ENCODE peak calls at places on chromosomes 3 and 15, in six cellular contexts. Z is retinal pigment epithelial cell, G is cardiac muscle cell, Q is AG09309, K is astrocyte of the cerebellum, M is fibroblast of lung. I is an unnamed sample.

GRCh38 chr3:191529992-191530391 is 69.0 kb downstream of the PYDC2 start:
- DNase-seq in Z (no peak), G (no peak), Q (no peak), K (no peak), M (no peak), I (no peak)

GRCh38 chr3:30457081-30457480 is 149.3 kb upstream of the TGFBR2 start:
- DNase-seq in Z (no peak), G (no peak), Q (no peak), K (no peak), M (no peak), I (no peak)

GRCh38 chr3:139317660-139318430 is 26.0 kb upstream of the MRPS22 start:
- DNase-seq in Z (no peak), G (no peak), Q (no peak), K (no peak), M (no peak), I (no peak)

GRCh38 chr15:74613089-74613952 is 2.3 kb upstream of the CLK3 start:
- DNase-seq in Z (no peak), G (no peak), Q (no peak), K (no peak), M (no peak), I (no peak)

GRCh38 chr3:128698211-128699011 is 27.6 kb upstream of the RAB7A start:
- DNase-seq in Z (peak), G (peak), Q (no peak), K (no peak), M (no peak), I (no peak)

GRCh38 chr3:162677475-162677874 is 1180.9 kb downstream of the OTOL1 start:
- DNase-seq in Z (no peak), G (no peak), Q (no peak), K (no peak), M (no peak), I (no peak)

GRCh38 chr15:90810354-90810753 is 58.0 kb upstream of the FURIN start:
- DNase-seq in Z (no peak), G (no peak), Q (no peak), K (no peak), M (no peak), I (no peak)

GRCh38 chr3:50147861-50148260 is 7.3 kb upstream of the SEMA3F start:
- DNase-seq in Z (no peak), G (no peak), Q (no peak), K (no peak), M (no peak), I (no peak)

GRCh38 chr3:99808163-99808794 is 9.4 kb upstream of the CMSS1 start:
- DNase-seq in Z (peak), G (peak), Q (peak), K (peak), M (peak), I (no peak)

GRCh38 chr3:101038393-101038792 is 45.2 kb upstream of the ABI3BP start:
- DNase-seq in Z (no peak), G (no peak), Q (peak), K (no peak), M (peak), I (no peak)

GRCh38 chr3:172606021-172606420 is 82.8 kb upstream of the TNFSF10 start:
- DNase-seq in Z (no peak), G (no peak), Q (no peak), K (peak), M (no peak), I (peak)

GRCh38 chr3:128919988-128920387 is 40.6 kb downstream of the ACAD9 start:
- DNase-seq in Z (no peak), G (no peak), Q (no peak), K (no peak), M (no peak), I (no peak)

GRCh38 chr3:189786479-189787064 is 155.4 kb downstream of the TP63 start:
- DNase-seq in Z (no peak), G (no peak), Q (no peak), K (no peak), M (no peak), I (no peak)

GRCh38 chr3:197021231-197021630 is 8.4 kb downstream of the MELTF start:
- DNase-seq in Z (no peak), G (no peak), Q (no peak), K (no peak), M (no peak), I (no peak)

GRCh38 chr15:35466476-35466875 is 79.5 kb downstream of the DPH6 start:
- DNase-seq in Z (no peak), G (no peak), Q (no peak), K (no peak), M (peak), I (no peak)

GRCh38 chr15:67504796-67505195 is 16.1 kb upstream of the C15orf61 start:
- DNase-seq in Z (no peak), G (no peak), Q (peak), K (no peak), M (peak), I (no peak)

GRCh38 chr3:169923189-169923588 is 11.8 kb downstream of the SAMD7 start:
- DNase-seq in Z (peak), G (no peak), Q (no peak), K (no peak), M (peak), I (peak)

GRCh38 chr3:127477396-127477795 is 113.1 kb downstream of the TPRA1 start:
- DNase-seq in Z (no peak), G (no peak), Q (no peak), K (no peak), M (no peak), I (no peak)

GRCh38 chr3:108518895-108519294 is 8.5 kb upstream of the MYH15 start:
- DNase-seq in Z (no peak), G (no peak), Q (no peak), K (no peak), M (no peak), I (no peak)

GRCh38 chr3:195001961-195002861 is 268.7 kb downstream of the XXYLT1 start:
- DNase-seq in Z (peak), G (peak), Q (no peak), K (no peak), M (peak), I (no peak)

GRCh38 chr15:100570282-100570681 is 31.7 kb downstream of the LINS1 start:
- DNase-seq in Z (no peak), G (no peak), Q (no peak), K (no peak), M (no peak), I (no peak)

DNA sequence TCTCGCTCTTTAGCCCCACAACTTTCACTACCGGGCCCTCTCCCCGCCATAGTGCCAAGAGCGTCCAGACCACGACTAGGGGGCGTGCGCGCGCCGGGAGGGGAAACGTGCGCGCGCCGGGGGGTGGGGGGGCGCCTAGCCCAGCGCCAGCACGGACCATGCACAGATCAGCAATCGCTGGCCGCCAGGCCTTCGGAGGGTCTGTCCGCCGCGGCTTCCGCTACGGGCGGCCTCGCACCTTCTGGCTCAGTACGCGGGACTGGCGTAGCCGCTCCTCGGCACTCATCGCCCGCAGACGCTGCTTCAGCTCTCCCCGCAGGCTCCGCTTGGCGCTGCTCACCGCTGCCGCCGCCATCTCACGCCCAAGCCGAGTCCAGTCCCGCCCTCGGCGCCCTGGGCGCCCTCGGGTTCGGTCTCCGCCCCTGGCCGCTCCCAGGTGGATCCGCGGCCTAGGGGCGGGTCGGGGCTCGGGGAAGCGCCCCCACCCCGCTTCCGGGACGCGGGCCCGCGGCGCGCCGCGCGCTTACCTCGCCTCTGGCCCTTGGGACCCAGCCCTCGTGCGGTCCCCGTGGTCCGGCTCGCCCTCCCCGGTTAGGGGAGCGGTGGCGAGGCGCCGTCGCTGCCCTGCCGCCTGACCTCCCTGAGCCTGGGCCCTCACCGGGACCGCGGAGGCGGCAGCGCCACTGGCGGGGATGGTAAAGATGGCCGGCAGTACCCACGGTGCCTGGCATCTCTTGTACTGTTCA is at the start of gene MTHFS:
- DNase-seq in Z (peak), G (peak), Q (peak), K (no peak), M (peak), I (no peak)
- TF ChIP-seq CTCF in Z (peak), G (peak), Q (peak), K (peak), M (peak), I (peak)

DNA sequence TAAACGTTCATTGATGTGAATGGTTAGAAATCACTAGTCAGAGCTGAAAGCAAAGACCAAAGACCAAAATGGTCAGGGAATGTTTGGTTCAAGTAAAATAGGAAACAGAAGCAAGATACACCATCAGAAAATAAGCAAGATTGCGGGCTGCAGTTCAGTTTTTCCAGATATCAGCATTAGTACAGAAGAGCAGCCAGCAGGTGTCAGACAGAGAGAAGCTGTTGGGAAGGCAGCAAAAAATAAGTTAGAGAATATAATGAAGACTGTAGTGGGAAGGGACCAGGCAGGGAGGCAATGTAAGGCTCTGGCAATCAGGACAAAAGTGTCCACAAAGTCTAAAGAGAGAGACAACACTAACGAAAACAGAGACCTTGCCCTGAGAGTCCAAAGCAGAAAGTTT is 639.4 kb upstream of the NAALADL2 start:
- DNase-seq in Z (no peak), G (no peak), Q (no peak), K (no peak), M (no peak), I (no peak)
- TF ChIP-seq CTCF in Z (peak), G (no peak), Q (peak), K (no peak), M (no peak), I (peak)

DNA sequence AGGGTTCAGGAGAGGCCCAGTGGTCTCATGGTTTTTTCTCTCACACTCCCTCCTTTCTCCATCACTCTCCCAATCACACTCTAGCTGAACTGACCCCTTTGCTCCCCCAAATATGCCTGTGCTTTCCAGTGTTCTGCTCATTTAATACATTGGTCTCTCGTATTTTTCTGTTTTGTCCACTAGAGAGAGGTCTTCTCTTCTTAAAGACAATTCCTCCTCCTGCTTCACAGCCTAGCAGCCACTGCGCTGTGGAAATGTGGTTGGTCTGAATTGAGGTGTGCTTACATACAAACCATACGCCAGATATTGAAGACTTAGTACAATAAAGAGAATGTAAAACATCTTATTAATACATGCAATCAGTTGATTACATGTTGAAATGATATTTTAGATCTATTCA is 60.6 kb upstream of the XCR1 start:
- DNase-seq in Z (no peak), G (no peak), Q (no peak), K (peak), M (peak), I (no peak)
- TF ChIP-seq CTCF in Z (peak), G (peak), Q (peak), K (peak), M (peak), I (peak)

GRCh38 chr3:47381317-47382157 is 716 bp downstream of the PTPN23 start:
- DNase-seq in Z (peak), G (peak), Q (peak), K (peak), M (peak), I (no peak)
- TF ChIP-seq CTCF in Z (no peak), G (no peak), Q (no peak), K (no peak), M (no peak), I (no peak)

DNA sequence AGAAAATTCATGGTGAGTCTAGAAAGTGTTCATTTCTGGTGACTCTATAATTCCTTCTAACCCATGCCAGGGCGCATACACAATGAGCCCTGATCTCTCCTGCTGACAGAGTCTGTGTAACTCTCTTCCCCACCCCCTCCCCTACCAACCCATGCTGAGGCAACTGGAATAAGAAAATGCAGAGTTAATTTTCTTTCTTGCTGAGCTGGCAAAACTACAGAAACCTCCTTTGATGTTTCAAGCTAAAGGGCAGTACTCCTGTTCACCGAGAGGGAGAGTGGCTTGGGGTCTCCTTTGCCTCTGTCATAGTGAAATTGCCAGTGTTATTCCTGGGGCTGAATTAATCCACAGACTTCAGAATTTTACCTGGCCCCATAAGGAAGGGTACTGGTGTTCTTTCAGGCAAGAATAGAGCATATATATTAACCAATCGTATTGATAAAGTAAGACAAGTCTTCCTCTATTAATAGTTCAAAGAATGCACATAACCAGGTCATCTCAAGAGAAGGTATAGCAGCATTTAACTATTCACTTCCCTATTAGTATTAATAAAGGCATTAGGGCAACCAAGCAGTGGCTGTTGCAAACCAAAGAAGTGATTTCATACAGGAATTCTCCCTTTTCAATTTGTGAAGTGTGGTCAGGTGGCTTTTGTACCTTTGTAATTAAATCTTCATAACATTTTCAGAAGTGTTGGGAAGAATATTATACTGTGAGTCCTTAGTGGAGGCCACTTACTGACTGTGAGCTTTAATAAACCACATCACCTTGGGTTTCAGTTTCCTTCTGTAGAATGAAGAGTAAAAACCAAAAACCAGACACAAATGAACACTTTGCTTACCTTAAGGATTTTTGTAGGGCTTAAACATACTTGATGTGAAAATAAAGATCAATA is 4.1 kb downstream of the GAP43 start:
- DNase-seq in Z (no peak), G (no peak), Q (no peak), K (no peak), M (no peak), I (no peak)
- TF ChIP-seq CTCF in Z (no peak), G (no peak), Q (no peak), K (no peak), M (no peak), I (no peak)

GRCh38 chr3:65569845-65570405 is 468.8 kb downstream of the MAGI1 start:
- DNase-seq in Z (no peak), G (no peak), Q (no peak), K (no peak), M (no peak), I (no peak)
- TF ChIP-seq CTCF in Z (peak), G (peak), Q (no peak), K (no peak), M (no peak), I (peak)

I was measured in epithelial cell of proximal tubule.